ENCODE peak calls at places on chromosomes 16 and 17, in six cellular contexts. M, B, H, C, W and F are unnamed samples.

GRCh38 chr17:80217703-80218362 is 2.3 kb downstream of the SGSH start:
- DNase-seq in M (no peak), B (no peak), H (no peak), C (no peak), W (no peak), F (no peak)

GRCh38 chr17:41863074-41863843 is 2.0 kb downstream of the KLHL11 start:
- DNase-seq in M (no peak), B (no peak), H (no peak), C (no peak), W (no peak), F (no peak)

GRCh38 chr16:12462690-12463646 is 340.7 kb downstream of the CPPED1 start:
- DNase-seq in M (no peak), B (no peak), H (peak), C (no peak), W (peak), F (no peak)

GRCh38 chr16:49466529-49466831 is 92.9 kb downstream of the C16orf78 start:
- DNase-seq in M (no peak), B (no peak), H (no peak), C (no peak), W (no peak), F (no peak)

GRCh38 chr17:56992364-56992763 is 14.4 kb downstream of the SCPEP1 start:
- DNase-seq in M (no peak), B (no peak), H (no peak), C (no peak), W (no peak), F (no peak)

GRCh38 chr16:89316701-89317100 is 99.2 kb downstream of the ZNF778 start:
- DNase-seq in M (no peak), B (no peak), H (no peak), C (no peak), W (no peak), F (no peak)

GRCh38 chr17:72079700-72080099 is 41.1 kb upstream of the SOX9 start:
- DNase-seq in M (no peak), B (no peak), H (peak), C (no peak), W (no peak), F (no peak)

GRCh38 chr16:2827831-2828520 is 2.1 kb upstream of the ZG16B start:
- DNase-seq in M (no peak), B (no peak), H (no peak), C (no peak), W (no peak), F (no peak)

GRCh38 chr16:88283596-88283995 is 99.2 kb upstream of the ZNF469 start:
- DNase-seq in M (no peak), B (no peak), H (no peak), C (no peak), W (no peak), F (no peak)

GRCh38 chr16:29673501-29673900 is 5.5 kb upstream of the QPRT start:
- DNase-seq in M (no peak), B (no peak), H (no peak), C (no peak), W (no peak), F (no peak)

GRCh38 chr16:165539-166374 is at the start of gene HBM:
- DNase-seq in M (no peak), B (no peak), H (no peak), C (no peak), W (no peak), F (no peak)

GRCh38 chr16:70152578-70153302 is 20.8 kb upstream of the CLEC18C start:
- DNase-seq in M (no peak), B (no peak), H (no peak), C (no peak), W (no peak), F (no peak)

GRCh38 chr17:77100009-77100408 is 40.8 kb upstream of the SEC14L1 start:
- DNase-seq in M (no peak), B (peak), H (no peak), C (no peak), W (no peak), F (peak)

GRCh38 chr17:55278173-55278748 is 13.5 kb downstream of the HLF start:
- DNase-seq in M (no peak), B (no peak), H (no peak), C (no peak), W (no peak), F (no peak)

GRCh38 chr17:26792486-26792885 is 501.4 kb upstream of the WSB1 start:
- DNase-seq in M (no peak), B (no peak), H (peak), C (no peak), W (no peak), F (no peak)

GRCh38 chr17:75876190-75876937 is 2.0 kb downstream of the TRIM47 start:
- DNase-seq in M (peak), B (peak), H (peak), C (no peak), W (no peak), F (no peak)

GRCh38 chr17:75875940-75876189 is 2.5 kb downstream of the TRIM47 start:
- DNase-seq in M (no peak), B (no peak), H (no peak), C (no peak), W (no peak), F (no peak)

GRCh38 chr17:75873587-75874322 is 4.6 kb downstream of the TRIM47 start:
- DNase-seq in M (no peak), B (no peak), H (no peak), C (no peak), W (no peak), F (no peak)

GRCh38 chr17:75874323-75875181 is 3.8 kb downstream of the TRIM47 start:
- DNase-seq in M (no peak), B (no peak), H (no peak), C (no peak), W (no peak), F (no peak)

DNA sequence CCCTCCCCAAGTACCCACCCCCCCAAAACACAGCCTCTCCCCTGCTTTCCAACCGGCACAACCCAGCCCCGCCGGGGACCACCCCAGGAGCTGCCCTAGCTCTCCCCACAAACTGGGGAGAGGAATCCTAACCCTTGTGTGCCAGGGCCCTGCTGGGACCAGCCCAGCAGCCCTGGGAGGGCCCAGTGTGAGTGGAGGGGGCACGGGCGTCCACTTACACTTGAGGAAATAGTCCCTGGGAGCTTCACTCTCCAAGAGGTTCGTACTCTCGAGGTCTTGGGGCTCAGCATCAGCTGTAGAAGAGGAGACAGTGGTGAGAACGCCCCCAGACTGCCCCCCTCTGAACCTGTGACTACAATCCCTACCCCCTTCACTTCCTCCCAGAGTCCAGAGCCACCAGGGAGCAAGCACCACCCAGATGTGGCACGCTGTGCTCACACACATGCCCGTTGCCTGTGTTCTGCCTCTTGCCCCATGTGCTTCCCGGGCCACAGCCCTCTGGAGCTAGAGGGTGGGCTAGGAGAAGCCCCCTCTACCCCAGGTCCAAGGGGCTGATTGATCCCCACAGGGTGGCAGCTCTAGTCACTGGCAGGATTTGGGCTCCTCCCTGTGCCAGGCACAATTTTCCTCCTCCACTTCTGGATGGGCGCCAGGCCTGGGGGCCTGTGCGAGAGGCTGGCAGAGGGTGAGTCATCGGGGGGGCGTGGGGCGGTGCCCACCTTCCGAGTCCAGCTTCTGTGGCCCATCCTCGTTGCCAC is 3.0 kb downstream of the TRIM47 start:
- DNase-seq in M (no peak), B (peak), H (no peak), C (no peak), W (no peak), F (no peak)
- H3K27ac ChIP-seq in M (peak), B (peak), H (no peak), C (no peak), W (no peak), F (peak)

GRCh38 chr17:81935709-81936084 is 1.4 kb downstream of the PYCR1 start:
- DNase-seq in M (no peak), B (no peak), H (no peak), C (peak), W (no peak), F (no peak)

GRCh38 chr17:81932333-81932983 is 4.6 kb downstream of the PYCR1 start:
- DNase-seq in M (no peak), B (no peak), H (no peak), C (peak), W (no peak), F (no peak)

GRCh38 chr17:81933178-81933699 is 3.9 kb downstream of the PYCR1 start:
- DNase-seq in M (no peak), B (no peak), H (no peak), C (peak), W (no peak), F (no peak)

GRCh38 chr17:81934850-81935708 is 2.0 kb downstream of the PYCR1 start:
- DNase-seq in M (no peak), B (no peak), H (no peak), C (peak), W (no peak), F (no peak)

DNA sequence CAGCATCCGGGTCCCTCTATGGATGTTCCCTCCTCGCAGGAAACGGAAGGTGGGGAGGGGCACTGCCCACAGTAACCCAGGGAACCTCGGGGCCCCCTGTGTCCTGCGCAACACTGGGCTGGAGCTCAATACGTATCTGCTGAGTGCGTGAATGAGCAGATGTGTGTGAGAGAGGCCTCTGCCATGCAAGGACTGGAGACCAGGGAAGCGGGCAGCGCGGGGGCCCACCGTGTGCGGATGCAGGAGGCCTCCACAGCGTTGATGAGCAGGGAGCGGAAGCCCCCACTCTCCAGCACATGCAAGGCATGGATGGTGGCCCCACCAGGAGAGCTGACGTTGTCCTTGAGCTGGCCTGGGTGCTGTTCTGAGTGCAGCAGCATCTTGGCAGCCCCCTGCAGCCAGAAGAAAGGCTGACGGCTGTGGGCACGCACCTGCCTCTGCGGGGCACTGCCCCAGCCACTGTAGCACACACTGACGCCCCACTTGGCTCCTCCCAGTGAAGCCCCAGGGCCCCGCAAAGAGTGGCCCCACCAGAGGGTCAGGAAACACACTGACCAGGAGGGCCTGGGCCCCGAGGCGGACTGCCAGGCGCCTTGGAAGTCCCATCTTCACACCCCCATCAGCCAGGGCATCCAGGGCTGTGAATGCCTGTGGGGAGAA is 2.9 kb downstream of the PYCR1 start:
- DNase-seq in M (no peak), B (no peak), H (no peak), C (peak), W (no peak), F (no peak)
- H3K27ac ChIP-seq in M (no peak), B (no peak), H (no peak), C (no peak), W (no peak), F (no peak)

GRCh38 chr16:17345043-17345442 is 125.7 kb downstream of the XYLT1 start:
- DNase-seq in M (no peak), B (peak), H (peak), C (no peak), W (no peak), F (no peak)

GRCh38 chr16:17343028-17343427 is 127.7 kb downstream of the XYLT1 start:
- DNase-seq in M (peak), B (peak), H (no peak), C (no peak), W (no peak), F (peak)

GRCh38 chr16:17342031-17342430 is 128.7 kb downstream of the XYLT1 start:
- DNase-seq in M (no peak), B (no peak), H (no peak), C (no peak), W (no peak), F (no peak)

GRCh38 chr16:17346441-17346773 is 124.4 kb downstream of the XYLT1 start:
- DNase-seq in M (no peak), B (no peak), H (no peak), C (no peak), W (no peak), F (no peak)

GRCh38 chr16:17343729-17344128 is 127.0 kb downstream of the XYLT1 start:
- DNase-seq in M (no peak), B (no peak), H (no peak), C (no peak), W (no peak), F (no peak)
- H3K27ac ChIP-seq in M (no peak), B (peak), H (no peak), C (no peak), W (no peak), F (no peak)

GRCh38 chr16:54334208-54334607 is 47.6 kb upstream of the IRX3 start:
- DNase-seq in M (no peak), B (no peak), H (no peak), C (no peak), W (no peak), F (no peak)

GRCh38 chr16:54326266-54326662 is 39.7 kb upstream of the IRX3 start:
- DNase-seq in M (no peak), B (no peak), H (peak), C (no peak), W (no peak), F (no peak)

GRCh38 chr16:54327609-54328008 is 41.0 kb upstream of the IRX3 start:
- DNase-seq in M (no peak), B (no peak), H (no peak), C (no peak), W (no peak), F (no peak)

GRCh38 chr16:54335230-54335629 is 48.6 kb upstream of the IRX3 start:
- DNase-seq in M (no peak), B (no peak), H (peak), C (no peak), W (no peak), F (no peak)

DNA sequence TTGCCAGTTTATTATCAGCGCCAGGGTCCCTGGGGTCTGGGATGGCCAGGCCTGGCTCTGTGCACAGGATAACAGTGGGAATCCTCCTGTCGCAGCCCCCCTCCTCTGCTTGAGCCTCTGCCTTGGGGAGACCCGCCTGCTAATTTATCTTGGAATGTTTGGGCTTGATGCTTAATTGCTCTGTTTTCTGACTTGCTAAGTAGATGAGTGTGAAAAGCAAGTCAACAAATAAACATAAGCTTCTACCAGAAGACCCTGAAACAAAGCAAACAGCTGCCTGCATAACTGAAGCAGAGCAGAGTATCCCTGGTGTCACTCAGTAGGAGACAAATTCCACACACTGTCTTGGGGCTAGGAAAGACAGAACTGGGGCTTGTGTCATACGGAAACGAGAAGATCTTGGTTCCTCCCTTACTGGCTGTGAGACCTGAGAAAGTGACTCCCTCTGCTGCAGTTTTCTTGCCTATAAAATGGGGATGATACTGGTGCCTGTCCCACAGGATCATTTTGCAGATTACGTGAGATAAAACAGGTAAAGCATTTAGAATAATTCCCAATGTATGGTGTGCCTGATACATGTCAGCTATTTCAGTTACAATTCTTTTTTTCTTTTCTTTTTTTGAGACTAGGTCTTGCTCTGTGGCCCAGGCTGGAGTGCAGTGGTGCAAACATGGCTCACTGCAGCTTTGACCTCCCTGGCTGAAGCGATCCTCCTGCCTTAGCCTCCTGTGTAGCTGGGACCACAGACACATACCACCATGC is 44.8 kb upstream of the IRX3 start:
- DNase-seq in M (no peak), B (no peak), H (no peak), C (no peak), W (no peak), F (no peak)
- H3K27ac ChIP-seq in M (no peak), B (no peak), H (no peak), C (no peak), W (no peak), F (no peak)

DNA sequence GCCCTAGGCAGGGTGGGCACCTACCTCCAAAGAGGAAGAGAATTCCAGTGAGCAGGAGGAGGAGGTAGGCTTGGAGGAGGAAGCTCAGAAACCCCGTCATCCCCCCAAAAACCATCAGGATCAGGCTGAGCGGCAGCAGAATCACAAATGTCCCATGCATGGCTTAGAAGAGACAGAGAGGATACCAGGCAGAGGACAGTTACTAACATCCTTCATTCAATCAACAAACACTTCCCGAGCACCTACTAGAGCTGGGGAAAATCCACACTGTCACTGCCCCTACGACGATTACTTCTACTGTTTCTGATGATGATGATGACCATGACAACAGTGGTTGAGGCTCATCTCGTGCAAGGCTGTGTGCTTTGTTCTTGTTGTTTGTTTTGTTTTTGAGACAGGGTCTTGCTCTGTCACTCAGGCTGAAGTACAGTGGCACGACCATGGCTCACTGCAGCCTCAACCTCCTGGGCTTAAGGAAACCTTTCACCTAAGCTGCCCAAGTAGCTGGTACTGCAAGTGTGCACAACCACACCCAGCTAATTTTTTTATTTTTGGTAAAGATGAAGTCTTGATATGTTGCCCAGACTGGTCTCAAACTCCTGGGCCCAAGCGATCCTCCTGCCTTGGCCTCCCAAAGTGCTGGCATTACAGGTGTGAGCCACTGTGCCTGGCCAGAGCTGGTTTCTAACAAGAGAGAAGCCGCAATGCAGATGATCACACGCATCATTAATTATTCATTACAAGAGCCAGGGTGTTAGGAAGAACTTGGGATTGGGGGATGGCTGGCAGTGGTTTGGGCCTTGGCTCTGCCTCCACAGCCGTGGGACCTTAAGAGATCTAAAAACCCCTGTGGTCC is 18.0 kb downstream of the TMEM114 start:
- DNase-seq in M (no peak), B (no peak), H (no peak), C (no peak), W (no peak), F (no peak)
- H3K27ac ChIP-seq in M (no peak), B (no peak), H (no peak), C (no peak), W (no peak), F (no peak)

DNA sequence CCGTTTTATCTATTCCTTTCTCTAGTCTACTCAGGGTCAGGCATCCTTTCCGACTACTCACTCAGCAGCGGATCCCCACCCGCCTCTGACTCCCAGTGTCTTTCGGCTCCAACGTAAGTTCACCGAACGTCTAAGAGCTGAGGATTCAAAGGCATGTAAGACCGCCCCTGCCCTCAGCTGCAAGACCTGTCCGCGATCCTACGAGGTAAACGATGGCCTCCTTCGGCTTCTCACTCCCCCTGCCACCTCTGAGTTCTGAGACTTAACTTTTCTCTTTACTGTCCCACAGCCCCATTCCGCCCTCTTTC is 337 bp downstream of the SUPT4H1 start:
- DNase-seq in M (no peak), B (no peak), H (peak), C (no peak), W (no peak), F (no peak)
- H3K27ac ChIP-seq in M (peak), B (peak), H (peak), C (no peak), W (peak), F (peak)

GRCh38 chr16:67872131-67872630 is 671 bp upstream of the EDC4 start:
- DNase-seq in M (no peak), B (no peak), H (no peak), C (no peak), W (no peak), F (no peak)
- H3K27ac ChIP-seq in M (peak), B (peak), H (peak), C (no peak), W (no peak), F (no peak)

GRCh38 chr17:48024149-48025039 is 13.2 kb downstream of the COPZ2 start:
- DNase-seq in M (peak), B (peak), H (peak), C (peak), W (no peak), F (no peak)
- H3K27ac ChIP-seq in M (peak), B (peak), H (peak), C (no peak), W (no peak), F (peak)

GRCh38 chr16:81530296-81530721 is 85.7 kb downstream of the CMIP start:
- DNase-seq in M (no peak), B (no peak), H (no peak), C (no peak), W (no peak), F (no peak)
- H3K27ac ChIP-seq in M (no peak), B (no peak), H (no peak), C (no peak), W (no peak), F (no peak)